ENCODE peak calls at places on chromosome 15, in nine cellular contexts. U is fibroblast of pulmonary artery; X is GDM1; H is heart right ventricle; P is activated gamma-delta T cell treated with Interleukin-2 at 50 U/mL for 16 hours; F is AG08396; A is ovary; O is SK-N-MC; W is stimulated activated CD4-positive, alpha-beta T cell treated with anti-CD3 and anti-CD28 coated beads, TNF-alpha, amount 100 ng/mL, for 1 hour. Z is an unnamed sample.

GRCh38 chr15:51223771-51224229 is 114.6 kb downstream of the CYP19A1 start:
- DNase-seq in U (peak), X (peak), H (no peak), P (no peak), F (peak), A (no peak), O (no peak), W (no peak), Z (no peak)

GRCh38 chr15:43872416-43873020 is 45.7 kb downstream of the WDR76 start:
- DNase-seq in U (peak), X (peak), H (peak), P (no peak), F (peak), A (peak), O (peak), W (no peak), Z (peak)

GRCh38 chr15:89002281-89002761 is 85.9 kb upstream of the ABHD2 start:
- DNase-seq in U (peak), X (no peak), H (peak), P (no peak), F (peak), A (no peak), O (no peak), W (no peak), Z (no peak)

GRCh38 chr15:41350057-41350717 is 17.5 kb downstream of the NUSAP1 start:
- DNase-seq in U (no peak), X (no peak), H (no peak), P (no peak), F (no peak), A (peak), O (no peak), W (no peak), Z (no peak)

GRCh38 chr15:71447328-71448250 is 332.3 kb downstream of the THSD4 start:
- DNase-seq in U (peak), X (no peak), H (no peak), P (no peak), F (no peak), A (no peak), O (no peak), W (no peak), Z (no peak)

GRCh38 chr15:78904599-78905358 is 32.1 kb downstream of the MORF4L1 start:
- DNase-seq in U (no peak), X (no peak), H (no peak), P (no peak), F (no peak), A (no peak), O (no peak), W (no peak), Z (no peak)

GRCh38 chr15:91072162-91072561 is 27.9 kb upstream of the SV2B start:
- DNase-seq in U (no peak), X (no peak), H (no peak), P (no peak), F (no peak), A (no peak), O (peak), W (no peak), Z (no peak)

GRCh38 chr15:83422090-83422489 is 25.1 kb upstream of the SH3GL3 start:
- DNase-seq in U (no peak), X (no peak), H (no peak), P (no peak), F (no peak), A (no peak), O (no peak), W (no peak), Z (no peak)

GRCh38 chr15:98009169-98009568 is 48.7 kb downstream of the ARRDC4 start:
- DNase-seq in U (no peak), X (no peak), H (no peak), P (no peak), F (no peak), A (no peak), O (no peak), W (no peak), Z (no peak)

GRCh38 chr15:68629519-68630204 is 50.9 kb downstream of the CORO2B start:
- DNase-seq in U (no peak), X (no peak), H (no peak), P (no peak), F (no peak), A (no peak), O (no peak), W (no peak), Z (no peak)

GRCh38 chr15:75884041-75884440 is 19.6 kb upstream of the FBXO22 start:
- DNase-seq in U (peak), X (no peak), H (no peak), P (no peak), F (no peak), A (no peak), O (no peak), W (no peak), Z (no peak)

GRCh38 chr15:25053000-25053815 is 98.4 kb downstream of the SNRPN start:
- DNase-seq in U (no peak), X (no peak), H (no peak), P (no peak), F (no peak), A (no peak), O (no peak), W (no peak), Z (no peak)

GRCh38 chr15:29534378-29534777 is 264.8 kb upstream of the NSMCE3 start:
- DNase-seq in U (peak), X (no peak), H (no peak), P (no peak), F (no peak), A (no peak), O (no peak), W (no peak), Z (no peak)

GRCh38 chr15:50138391-50138790 is 19.4 kb upstream of the ATP8B4 start:
- DNase-seq in U (no peak), X (no peak), H (no peak), P (no peak), F (no peak), A (no peak), O (no peak), W (no peak), Z (no peak)

GRCh38 chr15:74514039-74514438 is 27.0 kb upstream of the ARID3B start:
- DNase-seq in U (no peak), X (no peak), H (no peak), P (no peak), F (no peak), A (no peak), O (no peak), W (no peak), Z (no peak)

GRCh38 chr15:96102631-96103030 is 227.9 kb upstream of the NR2F2 start:
- DNase-seq in U (no peak), X (no peak), H (no peak), P (no peak), F (no peak), A (no peak), O (no peak), W (no peak), Z (no peak)

GRCh38 chr15:70436428-70436827 is 326.9 kb downstream of the UACA start:
- DNase-seq in U (no peak), X (no peak), H (no peak), P (no peak), F (no peak), A (no peak), O (no peak), W (no peak), Z (no peak)

GRCh38 chr15:101193063-101193712 is 58.7 kb downstream of the CHSY1 start:
- DNase-seq in U (no peak), X (no peak), H (peak), P (no peak), F (no peak), A (peak), O (no peak), W (no peak), Z (no peak)

GRCh38 chr15:81016253-81017068 is 15.7 kb downstream of the TLNRD1 start:
- DNase-seq in U (no peak), X (no peak), H (no peak), P (no peak), F (no peak), A (no peak), O (no peak), W (no peak), Z (no peak)

GRCh38 chr15:27867861-27868260 is 231.3 kb downstream of the OCA2 start:
- DNase-seq in U (no peak), X (no peak), H (no peak), P (no peak), F (no peak), A (no peak), O (no peak), W (no peak), Z (no peak)

GRCh38 chr15:73928241-73928579 is 1.9 kb downstream of the LOXL1 start:
- DNase-seq in U (no peak), X (no peak), H (no peak), P (no peak), F (no peak), A (no peak), O (no peak), W (no peak), Z (no peak)

GRCh38 chr15:39936187-39936586 is 2.3 kb downstream of the EIF2AK4 start:
- DNase-seq in U (peak), X (no peak), H (no peak), P (no peak), F (no peak), A (no peak), O (no peak), W (no peak), Z (no peak)

GRCh38 chr15:29337156-29337959 is 67.7 kb upstream of the NSMCE3 start:
- DNase-seq in U (peak), X (no peak), H (no peak), P (no peak), F (no peak), A (no peak), O (no peak), W (no peak), Z (no peak)

GRCh38 chr15:42066764-42067415 is 27.5 kb downstream of the PLA2G4D start:
- DNase-seq in U (no peak), X (no peak), H (no peak), P (no peak), F (no peak), A (no peak), O (no peak), W (no peak), Z (no peak)